ENCODE peak calls at places on chromosomes 13 and 19, in nine cellular contexts. J is astrocyte, C is hepatocyte, I is fibroblast of lung, O is HepG2, W is PC-9, H is PC-3, S is endothelial cell of umbilical vein, M is GM23338. Q is an unnamed sample.

GRCh38 chr13:48054601-48055000 is 17.1 kb downstream of the NUDT15 start:
- DNase-seq in J (no peak), C (no peak), I (no peak), O (no peak), W (no peak), H (no peak), S (no peak), M (no peak), Q (no peak)

GRCh38 chr13:75838366-75839017 is 202.4 kb downstream of the LMO7 start:
- DNase-seq in J (no peak), C (no peak), I (no peak), O (no peak), W (no peak), H (no peak), S (no peak), M (no peak), Q (peak)

GRCh38 chr13:109785141-109785891 is 1.1 kb downstream of the IRS2 start:
- DNase-seq in J (peak), C (peak), I (peak), O (no peak), W (peak), H (peak), S (peak), M (peak), Q (peak)

GRCh38 chr19:35063940-35064818 is 22.7 kb downstream of the HPN start:
- DNase-seq in J (peak), C (peak), I (peak), O (no peak), W (no peak), H (peak), S (peak), M (no peak), Q (peak)

GRCh38 chr13:77139311-77139710 is 112.4 kb upstream of the FBXL3 start:
- DNase-seq in J (no peak), C (no peak), I (peak), O (no peak), W (no peak), H (no peak), S (no peak), M (no peak), Q (no peak)

GRCh38 chr19:7679017-7679720 is 1.5 kb upstream of the TRAPPC5 start:
- DNase-seq in J (no peak), C (no peak), I (no peak), O (peak), W (no peak), H (peak), S (no peak), M (no peak), Q (no peak)

GRCh38 chr19:50266896-50267295 is 62.3 kb downstream of the KCNC3 start:
- DNase-seq in J (no peak), C (no peak), I (no peak), O (no peak), W (no peak), H (peak), S (no peak), M (peak), Q (no peak)

GRCh38 chr13:51453959-51454703 is 1.3 kb upstream of the INTS6 start:
- DNase-seq in J (no peak), C (peak), I (peak), O (no peak), W (peak), H (peak), S (peak), M (peak), Q (peak)

GRCh38 chr19:42468273-42468796 is 25.6 kb upstream of the CXCL17 start:
- DNase-seq in J (peak), C (peak), I (peak), O (no peak), W (peak), H (peak), S (no peak), M (no peak), Q (peak)

GRCh38 chr13:99018418-99019180 is 40.7 kb upstream of the DOCK9 start:
- DNase-seq in J (peak), C (no peak), I (peak), O (no peak), W (no peak), H (peak), S (no peak), M (no peak), Q (peak)

GRCh38 chr13:109672545-109672944 is 113.8 kb downstream of the IRS2 start:
- DNase-seq in J (peak), C (no peak), I (peak), O (no peak), W (no peak), H (no peak), S (no peak), M (no peak), Q (no peak)

GRCh38 chr13:28329395-28330158 is 165.4 kb downstream of the FLT1 start:
- DNase-seq in J (peak), C (no peak), I (peak), O (no peak), W (no peak), H (peak), S (peak), M (no peak), Q (peak)

GRCh38 chr13:83881917-83882625 is at the start of gene SLITRK1:
- DNase-seq in J (peak), C (peak), I (peak), O (no peak), W (no peak), H (no peak), S (no peak), M (peak), Q (peak)

GRCh38 chr13:31538067-31539042 is 201.0 kb upstream of the RXFP2 start:
- DNase-seq in J (peak), C (peak), I (peak), O (peak), W (peak), H (peak), S (peak), M (peak), Q (peak)

GRCh38 chr19:6828698-6829633 is 56.5 kb downstream of the VAV1 start:
- DNase-seq in J (no peak), C (no peak), I (no peak), O (no peak), W (peak), H (peak), S (no peak), M (peak), Q (peak)

GRCh38 chr13:22735381-22735995 is 445.3 kb upstream of the SGCG start:
- DNase-seq in J (no peak), C (peak), I (no peak), O (no peak), W (no peak), H (no peak), S (no peak), M (peak), Q (no peak)

GRCh38 chr13:93344048-93344447 is 117.4 kb downstream of the GPC6 start:
- DNase-seq in J (no peak), C (no peak), I (no peak), O (peak), W (no peak), H (no peak), S (no peak), M (no peak), Q (no peak)

GRCh38 chr19:27851543-27852060 is 1361.3 kb downstream of the UQCRFS1 start:
- DNase-seq in J (no peak), C (no peak), I (no peak), O (no peak), W (no peak), H (no peak), S (no peak), M (no peak), Q (no peak)

GRCh38 chr13:41554626-41555386 is 97.5 kb downstream of the RGCC start:
- DNase-seq in J (no peak), C (no peak), I (no peak), O (no peak), W (no peak), H (no peak), S (no peak), M (no peak), Q (no peak)

GRCh38 chr19:34319230-34319585 is 45.8 kb upstream of the GPI start:
- DNase-seq in J (no peak), C (no peak), I (no peak), O (no peak), W (no peak), H (peak), S (no peak), M (no peak), Q (no peak)

GRCh38 chr13:21242236-21242635 is 65.8 kb downstream of the MRPL57 start:
- DNase-seq in J (no peak), C (no peak), I (no peak), O (peak), W (no peak), H (no peak), S (no peak), M (peak), Q (no peak)

GRCh38 chr19:46489445-46490272 is 6.0 kb downstream of the PNMA8B start:
- DNase-seq in J (peak), C (peak), I (peak), O (no peak), W (no peak), H (no peak), S (peak), M (peak), Q (peak)

GRCh38 chr19:30363073-30363472 is 9.1 kb upstream of the ZNF536 start:
- DNase-seq in J (no peak), C (no peak), I (no peak), O (no peak), W (no peak), H (no peak), S (no peak), M (no peak), Q (no peak)

GRCh38 chr13:113748862-113749451 is 10.1 kb upstream of the TMEM255B start:
- DNase-seq in J (no peak), C (no peak), I (no peak), O (no peak), W (no peak), H (no peak), S (no peak), M (no peak), Q (no peak)

GRCh38 chr19:39969266-39969665 is 1.7 kb upstream of the PSMC4 start:
- DNase-seq in J (no peak), C (no peak), I (no peak), O (peak), W (no peak), H (no peak), S (no peak), M (no peak), Q (peak)

GRCh38 chr13:80363890-80364503 is 23.1 kb upstream of the SPRY2 start:
- DNase-seq in J (no peak), C (peak), I (peak), O (peak), W (no peak), H (peak), S (peak), M (peak), Q (peak)

GRCh38 chr19:5914946-5915781 is 1.1 kb downstream of the CAPS start:
- DNase-seq in J (no peak), C (peak), I (no peak), O (no peak), W (peak), H (peak), S (no peak), M (no peak), Q (no peak)

GRCh38 chr13:41008349-41008980 is 10.7 kb downstream of the ELF1 start:
- DNase-seq in J (peak), C (peak), I (peak), O (peak), W (no peak), H (peak), S (no peak), M (no peak), Q (peak)

GRCh38 chr19:13615890-13616289 is 109.6 kb upstream of the CACNA1A start:
- DNase-seq in J (peak), C (no peak), I (no peak), O (no peak), W (no peak), H (no peak), S (no peak), M (no peak), Q (no peak)

GRCh38 chr19:45057444-45057843 is 18.6 kb downstream of the CLASRP start:
- DNase-seq in J (no peak), C (no peak), I (no peak), O (no peak), W (no peak), H (no peak), S (no peak), M (no peak), Q (no peak)

GRCh38 chr13:56902276-56902675 is 238.4 kb upstream of the PRR20A start:
- DNase-seq in J (no peak), C (no peak), I (no peak), O (no peak), W (no peak), H (no peak), S (no peak), M (no peak), Q (no peak)

GRCh38 chr13:67230774-67231480 is 791 bp upstream of the PCDH9 start:
- DNase-seq in J (peak), C (peak), I (peak), O (peak), W (peak), H (peak), S (peak), M (peak), Q (peak)

GRCh38 chr19:38514812-38515633 is 81.5 kb downstream of the RYR1 start:
- DNase-seq in J (peak), C (peak), I (peak), O (peak), W (peak), H (peak), S (peak), M (peak), Q (peak)

GRCh38 chr13:114107686-114108081 is 24.7 kb downstream of the RASA3 start:
- DNase-seq in J (peak), C (no peak), I (peak), O (no peak), W (no peak), H (no peak), S (peak), M (no peak), Q (peak)

GRCh38 chr19:32240316-32240715 is 105.1 kb upstream of the ZNF507 start:
- DNase-seq in J (no peak), C (no peak), I (no peak), O (no peak), W (no peak), H (no peak), S (no peak), M (no peak), Q (no peak)

GRCh38 chr13:109779876-109780516 is 6.4 kb downstream of the IRS2 start:
- DNase-seq in J (no peak), C (no peak), I (peak), O (no peak), W (no peak), H (no peak), S (no peak), M (no peak), Q (no peak)

GRCh38 chr13:61358599-61358998 is 57.0 kb downstream of the PCDH20 start:
- DNase-seq in J (no peak), C (no peak), I (no peak), O (no peak), W (no peak), H (no peak), S (no peak), M (no peak), Q (no peak)

GRCh38 chr13:61362522-61362921 is 53.1 kb downstream of the PCDH20 start:
- DNase-seq in J (no peak), C (no peak), I (no peak), O (no peak), W (no peak), H (no peak), S (no peak), M (no peak), Q (no peak)
- TF ChIP-seq EZH2 in J (no peak), C (no peak), I (no peak), O (no peak), W (no peak), H (no peak), S (no peak), M (no peak), Q (no peak)

DNA sequence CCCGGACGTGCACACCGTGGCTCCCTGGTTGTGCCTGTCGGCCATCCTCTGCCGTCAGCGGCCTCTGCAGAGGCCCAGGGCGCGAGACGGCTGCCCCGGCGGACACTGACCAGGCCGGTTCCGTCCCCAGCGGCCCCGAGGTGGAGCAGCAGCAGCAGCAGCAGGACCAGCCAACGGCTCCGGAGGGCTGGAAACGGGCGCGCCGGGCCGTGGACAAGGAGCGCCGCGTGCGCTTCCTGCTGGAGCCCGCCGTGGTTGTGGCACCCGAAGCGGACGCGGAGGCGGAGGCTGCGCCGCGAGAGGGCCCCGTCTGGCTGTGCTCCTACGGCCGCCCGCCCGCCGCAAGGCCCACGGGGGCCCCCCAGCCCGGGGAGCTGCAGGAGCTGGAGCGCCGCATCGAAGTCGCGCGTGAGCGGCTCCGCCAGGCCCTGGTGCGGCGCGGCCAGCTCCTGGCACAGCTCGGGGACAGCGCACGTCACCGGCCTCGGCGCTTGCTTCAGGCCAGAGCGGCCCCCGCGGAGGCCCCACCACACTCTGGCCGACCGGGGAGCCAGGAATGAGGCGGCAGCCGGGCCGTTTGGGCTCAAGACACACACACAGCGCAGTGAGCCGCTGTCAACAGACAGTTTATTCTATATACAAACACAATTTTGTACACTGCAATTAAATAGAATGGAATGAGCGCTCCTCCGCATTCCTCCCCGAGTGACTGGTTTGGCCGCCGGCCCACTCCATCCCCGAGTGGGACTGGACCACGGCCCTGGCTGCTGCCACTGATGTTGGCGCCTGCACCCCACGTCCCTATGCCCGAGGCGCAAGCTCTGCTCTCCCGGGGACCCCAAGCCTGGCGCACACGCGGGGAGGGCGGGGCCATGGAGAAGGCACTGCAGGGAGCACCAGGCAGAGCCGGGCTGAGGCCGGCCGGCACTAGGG is 9.1 kb downstream of the GRIN3B start:
- DNase-seq in J (no peak), C (no peak), I (no peak), O (no peak), W (no peak), H (no peak), S (no peak), M (peak), Q (peak)
- H3K27ac ChIP-seq in J (no peak), C (no peak), I (peak), O (no peak), W (no peak), H (no peak), S (no peak), M (no peak), Q (no peak)

GRCh38 chr19:1758959-1759903 is 5.9 kb downstream of the ONECUT3 start:
- DNase-seq in J (no peak), C (no peak), I (no peak), O (no peak), W (no peak), H (no peak), S (no peak), M (no peak), Q (no peak)

GRCh38 chr19:1756705-1757445 is 3.6 kb downstream of the ONECUT3 start:
- DNase-seq in J (no peak), C (no peak), I (no peak), O (no peak), W (no peak), H (no peak), S (no peak), M (no peak), Q (no peak)

GRCh38 chr19:1758231-1758577 is 4.9 kb downstream of the ONECUT3 start:
- DNase-seq in J (no peak), C (no peak), I (no peak), O (no peak), W (no peak), H (no peak), S (no peak), M (no peak), Q (no peak)

GRCh38 chr19:1756264-1756663 is 3.0 kb downstream of the ONECUT3 start:
- DNase-seq in J (no peak), C (no peak), I (no peak), O (no peak), W (no peak), H (peak), S (no peak), M (no peak), Q (no peak)

GRCh38 chr19:1757468-1758230 is 4.3 kb downstream of the ONECUT3 start:
- DNase-seq in J (no peak), C (no peak), I (no peak), O (no peak), W (no peak), H (no peak), S (no peak), M (no peak), Q (no peak)
- TF ChIP-seq EZH2 in J (peak), C (peak), I (peak), O (no peak), W (no peak), H (no peak), S (peak), M (peak), Q (no peak)

GRCh38 chr13:54029226-54029625 is 1000.6 kb downstream of the OLFM4 start:
- DNase-seq in J (peak), C (peak), I (peak), O (no peak), W (no peak), H (peak), S (no peak), M (peak), Q (no peak)

GRCh38 chr13:54034047-54034446 is 1005.4 kb downstream of the OLFM4 start:
- DNase-seq in J (no peak), C (no peak), I (no peak), O (no peak), W (no peak), H (no peak), S (no peak), M (no peak), Q (no peak)

GRCh38 chr13:54033323-54033861 is 1004.8 kb downstream of the OLFM4 start:
- DNase-seq in J (no peak), C (no peak), I (no peak), O (no peak), W (no peak), H (no peak), S (no peak), M (peak), Q (no peak)

DNA sequence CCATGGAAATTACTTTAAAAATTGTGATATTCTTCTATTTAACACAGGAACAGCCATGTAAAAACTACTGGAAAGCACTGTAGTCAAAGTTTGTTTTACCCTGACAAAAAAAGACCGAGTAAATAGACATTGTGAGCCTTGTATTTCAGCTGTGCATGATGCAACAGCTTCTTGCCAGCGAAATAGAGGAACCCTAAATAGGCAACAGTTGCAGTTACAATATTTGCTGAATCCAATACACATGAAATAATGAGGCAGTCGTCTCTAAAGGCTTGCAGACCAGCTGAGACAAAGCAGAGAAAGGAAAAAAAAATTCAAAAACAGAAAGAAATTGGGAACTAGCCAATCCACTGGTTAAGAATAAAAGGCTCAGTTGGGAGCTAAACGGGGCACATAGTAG is 1001.1 kb downstream of the OLFM4 start:
- DNase-seq in J (no peak), C (no peak), I (no peak), O (no peak), W (no peak), H (no peak), S (no peak), M (no peak), Q (no peak)
- H3K27ac ChIP-seq in J (peak), C (peak), I (no peak), O (no peak), W (no peak), H (peak), S (no peak), M (no peak), Q (no peak)

Q was measured in GM23248.